ENCODE peak calls at places on chromosomes 13 and 19, in six cellular contexts. W is mesenchymal stem cell, M is H9, N is H1, H is IMR-90, G is neuronal stem cell. Q is an unnamed sample.

GRCh38 chr19:35856546-35857149 is at the start of gene KIRREL2:
- DNase-seq in W (peak), M (peak), N (peak), H (no peak), G (peak), Q (no peak)

GRCh38 chr19:6528544-6529121 is 2.2 kb upstream of the TNFSF9 start:
- DNase-seq in W (no peak), M (no peak), N (no peak), H (no peak), G (no peak), Q (no peak)

GRCh38 chr13:37306778-37307544 is 201.5 kb upstream of the CSNK1A1L start:
- DNase-seq in W (peak), M (no peak), N (no peak), H (peak), G (no peak), Q (no peak)

GRCh38 chr19:2579678-2580280 is 103.9 kb downstream of the GADD45B start:
- DNase-seq in W (no peak), M (no peak), N (no peak), H (no peak), G (no peak), Q (no peak)

GRCh38 chr19:42480335-42481095 is 37.8 kb upstream of the CXCL17 start:
- DNase-seq in W (peak), M (no peak), N (no peak), H (peak), G (no peak), Q (peak)

GRCh38 chr13:101424381-101425155 is 8.3 kb upstream of the NALCN start:
- DNase-seq in W (no peak), M (no peak), N (no peak), H (peak), G (no peak), Q (no peak)

GRCh38 chr13:110233181-110233641 is 73.7 kb downstream of the COL4A1 start:
- DNase-seq in W (peak), M (no peak), N (peak), H (peak), G (no peak), Q (peak)

GRCh38 chr19:11168568-11168967 is 13.0 kb upstream of the SPC24 start:
- DNase-seq in W (peak), M (no peak), N (no peak), H (peak), G (no peak), Q (peak)

GRCh38 chr13:90806905-90807304 is 540.6 kb upstream of the MIR17HG start:
- DNase-seq in W (no peak), M (no peak), N (no peak), H (no peak), G (no peak), Q (no peak)

GRCh38 chr13:76314495-76314894 is 571.7 kb downstream of the KCTD12 start:
- DNase-seq in W (no peak), M (no peak), N (no peak), H (no peak), G (no peak), Q (no peak)

GRCh38 chr19:3857449-3858003 is 11.3 kb downstream of the ZFR2 start:
- DNase-seq in W (no peak), M (no peak), N (no peak), H (no peak), G (no peak), Q (no peak)

GRCh38 chr13:30905932-30906383 is at the start of gene MEDAG:
- DNase-seq in W (peak), M (no peak), N (no peak), H (peak), G (no peak), Q (no peak)

GRCh38 chr19:13149628-13150186 is 468 bp downstream of the STX10 start:
- DNase-seq in W (peak), M (peak), N (peak), H (no peak), G (peak), Q (no peak)

GRCh38 chr19:40601061-40601973 is at the start of gene LTBP4:
- DNase-seq in W (peak), M (peak), N (no peak), H (no peak), G (no peak), Q (peak)

GRCh38 chr13:35475960-35476943 is at the start of gene MAB21L1:
- DNase-seq in W (peak), M (no peak), N (peak), H (peak), G (peak), Q (peak)

GRCh38 chr13:22931576-22931975 is 249.2 kb upstream of the SGCG start:
- DNase-seq in W (no peak), M (no peak), N (no peak), H (no peak), G (no peak), Q (no peak)

GRCh38 chr13:33761744-33762143 is 56.2 kb upstream of the RFC3 start:
- DNase-seq in W (no peak), M (peak), N (no peak), H (no peak), G (no peak), Q (no peak)

GRCh38 chr13:74062933-74063332 is 71.3 kb downstream of the KLF12 start:
- DNase-seq in W (peak), M (no peak), N (no peak), H (peak), G (no peak), Q (no peak)

GRCh38 chr13:109768176-109768575 is 18.2 kb downstream of the IRS2 start:
- DNase-seq in W (no peak), M (no peak), N (no peak), H (no peak), G (no peak), Q (peak)

GRCh38 chr13:101473458-101473857 is 21.0 kb downstream of the ITGBL1 start:
- DNase-seq in W (peak), M (no peak), N (no peak), H (peak), G (no peak), Q (no peak)

GRCh38 chr19:15248106-15248505 is 15.9 kb upstream of the EPHX3 start:
- DNase-seq in W (no peak), M (no peak), N (no peak), H (peak), G (no peak), Q (no peak)

GRCh38 chr19:38850976-38851621 is 1.3 kb upstream of the HNRNPL start:
- DNase-seq in W (no peak), M (no peak), N (peak), H (no peak), G (peak), Q (no peak)

GRCh38 chr13:99307648-99308339 is 595 bp upstream of the GPR183 start:
- DNase-seq in W (peak), M (no peak), N (no peak), H (peak), G (no peak), Q (no peak)

GRCh38 chr19:35704218-35704617 is at the start of gene ZBTB32:
- DNase-seq in W (peak), M (peak), N (peak), H (peak), G (peak), Q (peak)

GRCh38 chr13:99374169-99374991 is 67.2 kb upstream of the GPR183 start:
- DNase-seq in W (no peak), M (no peak), N (no peak), H (no peak), G (no peak), Q (no peak)

GRCh38 chr13:97141564-97142005 is 80.5 kb upstream of the MBNL2 start:
- DNase-seq in W (peak), M (peak), N (no peak), H (peak), G (peak), Q (peak)

GRCh38 chr13:72204291-72204690 is 337.3 kb upstream of the DACH1 start:
- DNase-seq in W (no peak), M (no peak), N (no peak), H (no peak), G (no peak), Q (peak)

GRCh38 chr19:4098493-4098892 is 25.4 kb downstream of the MAP2K2 start:
- DNase-seq in W (no peak), M (no peak), N (no peak), H (no peak), G (no peak), Q (no peak)

DNA sequence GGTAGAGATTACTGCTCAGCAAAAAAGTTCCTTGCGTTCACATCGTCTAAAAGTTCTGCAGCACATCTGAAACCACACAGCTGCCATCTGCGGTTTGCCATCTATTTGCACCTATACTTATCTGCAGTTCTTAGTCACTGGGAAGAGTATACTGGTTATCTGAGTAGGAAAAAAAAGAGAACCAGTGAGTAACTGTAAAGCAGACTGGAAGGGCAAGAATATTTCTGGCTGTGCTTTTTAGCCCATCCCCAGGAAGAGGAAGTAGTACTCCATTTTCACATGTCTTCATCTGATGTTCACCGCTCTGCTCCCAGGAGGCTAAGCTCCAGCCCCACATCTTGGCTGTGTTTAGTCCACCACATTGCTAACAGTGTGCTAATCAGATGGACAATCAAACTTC is 35.6 kb downstream of the EFNB2 start:
- DNase-seq in W (no peak), M (no peak), N (no peak), H (peak), G (no peak), Q (no peak)
- H3K4ac ChIP-seq in W (no peak), M (no peak), N (no peak), H (no peak), G (no peak), Q (peak)

DNA sequence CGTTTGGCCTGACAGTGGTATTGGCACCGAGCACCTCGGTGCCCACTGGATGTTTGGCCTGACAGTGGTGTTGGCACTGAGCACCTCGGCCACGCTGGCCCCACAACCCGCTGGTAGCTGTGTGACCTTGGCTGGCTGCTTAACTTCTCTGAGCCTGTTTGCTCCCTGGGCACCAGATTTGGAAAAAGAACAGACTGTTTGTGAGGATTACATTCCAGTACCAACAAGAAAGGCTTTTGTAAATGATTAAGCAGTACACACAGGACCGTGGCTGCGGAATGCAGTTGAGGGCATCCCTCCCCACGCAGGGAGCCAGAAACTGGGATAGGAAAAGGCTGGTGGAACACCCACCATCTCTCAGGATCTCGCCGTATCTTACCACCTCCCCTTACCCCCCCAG is 31.9 kb downstream of the SLC25A42 start:
- DNase-seq in W (no peak), M (no peak), N (no peak), H (no peak), G (no peak), Q (no peak)
- H4K91ac ChIP-seq in W (no peak), M (no peak), N (no peak), H (no peak), G (no peak), Q (no peak)

GRCh38 chr19:44587863-44588752 is 25.3 kb upstream of the IGSF23 start:
- DNase-seq in W (peak), M (no peak), N (no peak), H (peak), G (no peak), Q (peak)
- H3K4me2 ChIP-seq in W (no peak), M (no peak), N (no peak), H (peak), G (no peak), Q (no peak)

DNA sequence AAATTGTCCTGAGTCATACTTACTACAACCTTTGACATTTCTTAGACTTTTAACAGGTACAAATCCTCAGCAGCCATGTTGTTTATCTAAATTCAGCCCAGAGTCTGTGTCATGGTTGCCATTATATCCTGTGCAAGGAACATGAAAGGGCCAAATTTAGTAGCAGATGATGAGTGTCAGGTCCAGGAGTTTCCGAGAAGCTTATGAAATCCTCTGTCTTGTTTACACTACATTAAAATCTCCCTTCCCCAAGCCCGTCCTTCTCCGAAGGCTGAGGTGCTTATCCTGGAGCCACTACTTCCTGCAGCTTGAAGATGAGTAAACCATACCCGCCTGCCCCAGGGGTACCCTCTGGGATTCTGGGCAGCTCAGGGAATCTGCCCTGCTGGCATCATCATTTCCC is 102.6 kb upstream of the SERP2 start:
- DNase-seq in W (peak), M (no peak), N (no peak), H (peak), G (no peak), Q (no peak)
- H3K4ac ChIP-seq in W (peak), M (no peak), N (no peak), H (peak), G (no peak), Q (no peak)

DNA sequence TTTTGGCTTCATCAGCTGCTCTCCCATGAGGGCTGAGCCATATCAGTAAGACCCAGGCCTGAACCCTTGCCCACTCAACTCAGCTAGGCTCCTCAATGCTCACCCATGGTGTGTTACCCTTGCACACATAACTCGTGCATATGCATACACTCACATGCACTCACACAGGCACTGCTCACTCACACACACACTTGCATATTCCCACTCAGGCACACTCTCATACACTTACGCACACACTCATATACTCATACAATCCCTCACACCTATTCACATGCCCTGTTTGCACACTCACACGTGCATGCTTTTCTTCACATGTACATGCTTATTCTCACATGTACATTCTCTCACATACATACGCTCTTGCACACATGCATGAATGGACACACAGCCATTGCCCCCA is 93.8 kb downstream of the SLC7A1 start:
- DNase-seq in W (no peak), M (no peak), N (no peak), H (no peak), G (no peak), Q (no peak)
- H4K91ac ChIP-seq in W (no peak), M (no peak), N (no peak), H (no peak), G (no peak), Q (no peak)

GRCh38 chr19:56114051-56114694 is 6.9 kb downstream of the ZNF787 start:
- DNase-seq in W (no peak), M (no peak), N (no peak), H (no peak), G (no peak), Q (no peak)

GRCh38 chr19:56115490-56115889 is 5.6 kb downstream of the ZNF787 start:
- DNase-seq in W (no peak), M (no peak), N (no peak), H (no peak), G (no peak), Q (peak)

GRCh38 chr19:56113071-56113632 is 7.9 kb downstream of the ZNF787 start:
- DNase-seq in W (no peak), M (no peak), N (no peak), H (no peak), G (no peak), Q (no peak)

GRCh38 chr19:56116606-56117005 is 4.5 kb downstream of the ZNF787 start:
- DNase-seq in W (no peak), M (no peak), N (no peak), H (no peak), G (no peak), Q (no peak)

DNA sequence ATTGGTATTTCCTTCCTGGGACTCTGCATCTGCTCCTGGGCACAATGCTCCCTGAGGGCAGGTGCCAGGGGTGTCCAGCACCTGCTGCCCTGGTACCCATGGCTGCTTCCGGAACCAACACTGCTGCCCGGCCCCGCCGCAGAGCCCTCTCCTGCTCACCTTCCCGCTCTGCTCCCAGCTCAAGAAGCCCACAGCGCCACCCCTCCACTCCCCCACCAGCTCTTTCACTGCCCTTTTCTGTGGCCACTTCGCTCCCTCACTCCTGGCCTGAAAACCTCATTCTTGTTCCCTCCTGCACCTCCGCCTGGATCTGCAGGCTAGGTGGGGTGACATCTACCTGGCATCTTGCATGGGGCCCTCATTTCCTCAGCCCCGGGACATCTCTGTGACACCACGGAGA is 6.4 kb downstream of the ZNF787 start:
- DNase-seq in W (no peak), M (no peak), N (no peak), H (no peak), G (no peak), Q (no peak)
- H3K4me2 ChIP-seq in W (no peak), M (no peak), N (peak), H (no peak), G (no peak), Q (no peak)